ENCODE peak calls at places on chromosomes 2 and 18, in nine cellular contexts. Z is transverse colon, Y is spleen, I is upper lobe of left lung, E is K562, X is prostate gland, R is HCT116, C is GM12878, V is breast epithelium. M is an unnamed sample.

GRCh38 chr2:236545814-236546480 is 23.7 kb upstream of the ACKR3 start:
- DNase-seq in Z (no peak), Y (no peak), I (no peak), E (no peak), X (no peak), R (no peak), C (peak; percentile 89), V (no peak), M (no peak)

GRCh38 chr18:65725421-65726050 is 25.3 kb upstream of the CDH7 start:
- DNase-seq in Z (peak; percentile 33), Y (no peak), I (no peak), E (peak; percentile 3), X (peak; percentile 42), R (no peak), C (no peak), V (no peak), M (no peak)

GRCh38 chr18:28728891-28729290 is 552.0 kb upstream of the CDH2 start:
- DNase-seq in Z (no peak), Y (no peak), I (no peak), E (no peak), X (no peak), R (no peak), C (no peak), V (no peak), M (no peak)

GRCh38 chr2:219269362-219270054 is 9.7 kb upstream of the DNAJB2 start:
- DNase-seq in Z (peak; percentile 76), Y (peak; percentile 77), I (no peak), E (no peak), X (no peak), R (no peak), C (no peak), V (no peak), M (no peak)

GRCh38 chr2:157789933-157790511 is 86.1 kb downstream of the ACVR1 start:
- DNase-seq in Z (peak; percentile 70), Y (no peak), I (no peak), E (no peak), X (peak; percentile 74), R (no peak), C (no peak), V (peak; percentile 51), M (no peak)

GRCh38 chr2:179449010-179449409 is 184.4 kb upstream of the SESTD1 start:
- DNase-seq in Z (no peak), Y (no peak), I (no peak), E (no peak), X (no peak), R (no peak), C (no peak), V (no peak), M (no peak)

GRCh38 chr2:68167186-68167585 is 9.5 kb downstream of the PNO1 start:
- DNase-seq in Z (no peak), Y (no peak), I (no peak), E (no peak), X (no peak), R (no peak), C (no peak), V (no peak), M (no peak)

GRCh38 chr2:82985572-82986197 is 1473.4 kb downstream of the SUCLG1 start:
- DNase-seq in Z (no peak), Y (no peak), I (peak; percentile 73), E (no peak), X (no peak), R (no peak), C (no peak), V (no peak), M (no peak)

GRCh38 chr2:155643056-155643775 is 689.3 kb downstream of the NR4A2 start:
- DNase-seq in Z (no peak), Y (no peak), I (no peak), E (no peak), X (no peak), R (no peak), C (no peak), V (no peak), M (no peak)

GRCh38 chr2:220076734-220077133 is 449.3 kb downstream of the SLC4A3 start:
- DNase-seq in Z (no peak), Y (no peak), I (no peak), E (no peak), X (peak; percentile 10), R (no peak), C (no peak), V (no peak), M (no peak)

GRCh38 chr2:67234443-67234842 is 162.7 kb upstream of the ETAA1 start:
- DNase-seq in Z (no peak), Y (no peak), I (no peak), E (no peak), X (no peak), R (no peak), C (no peak), V (no peak), M (no peak)

GRCh38 chr2:122519366-122519765 is 763.9 kb downstream of the TSN start:
- DNase-seq in Z (no peak), Y (no peak), I (no peak), E (no peak), X (no peak), R (no peak), C (no peak), V (no peak), M (no peak)

GRCh38 chr2:177078416-177078815 is 134.2 kb upstream of the HNRNPA3 start:
- DNase-seq in Z (peak; percentile 76), Y (no peak), I (no peak), E (no peak), X (no peak), R (no peak), C (no peak), V (no peak), M (no peak)

GRCh38 chr18:68244786-68245185 is 470.1 kb downstream of the TMX3 start:
- DNase-seq in Z (no peak), Y (no peak), I (no peak), E (no peak), X (no peak), R (no peak), C (no peak), V (no peak), M (no peak)

GRCh38 chr2:383173-383572 is 95.3 kb upstream of the ALKAL2 start:
- DNase-seq in Z (no peak), Y (no peak), I (no peak), E (no peak), X (peak; percentile 16), R (no peak), C (no peak), V (no peak), M (peak; percentile 88)

GRCh38 chr2:11152591-11152990 is 2.7 kb upstream of the SLC66A3 start:
- DNase-seq in Z (no peak), Y (peak; percentile 74), I (no peak), E (no peak), X (no peak), R (no peak), C (no peak), V (no peak), M (no peak)

GRCh38 chr2:187544371-187545080 is 9.7 kb downstream of the TFPI start:
- DNase-seq in Z (no peak), Y (no peak), I (peak; percentile 41), E (no peak), X (no peak), R (peak; percentile 59), C (no peak), V (no peak), M (no peak)

GRCh38 chr2:191299009-191299408 is 53.8 kb downstream of the MYO1B start:
- DNase-seq in Z (no peak), Y (no peak), I (no peak), E (no peak), X (no peak), R (no peak), C (no peak), V (no peak), M (no peak)
- TF ChIP-seq CTCF in Z (no peak), Y (no peak), I (no peak), E (no peak), X (no peak), R (peak; percentile 26), C (no peak), V (no peak), M (no peak)

DNA sequence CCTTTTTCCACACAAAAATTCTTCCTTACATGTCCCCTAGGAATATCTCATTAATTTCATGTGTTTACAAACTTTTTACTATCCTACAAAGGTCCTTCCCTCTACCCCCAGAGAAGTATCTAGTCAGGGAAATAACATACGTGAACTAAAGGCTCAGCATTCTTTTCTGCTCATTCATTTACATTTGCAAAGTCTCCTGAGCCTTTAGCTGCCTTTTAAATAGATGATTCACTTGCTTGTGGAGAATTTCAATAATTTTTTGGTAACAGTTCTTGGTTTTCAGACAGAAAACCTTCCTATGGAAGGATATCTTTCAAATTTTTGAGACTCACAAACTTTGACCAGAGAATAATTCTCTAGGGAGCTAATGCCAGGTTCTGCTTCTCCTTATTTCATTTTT is 81.5 kb upstream of the RMDN2 start:
- DNase-seq in Z (no peak), Y (no peak), I (no peak), E (no peak), X (no peak), R (no peak), C (no peak), V (no peak), M (no peak)
- TF ChIP-seq POLR2AphosphoS5 in Z (no peak), Y (no peak), I (no peak), E (no peak), X (no peak), R (no peak), C (no peak), V (no peak), M (no peak)

DNA sequence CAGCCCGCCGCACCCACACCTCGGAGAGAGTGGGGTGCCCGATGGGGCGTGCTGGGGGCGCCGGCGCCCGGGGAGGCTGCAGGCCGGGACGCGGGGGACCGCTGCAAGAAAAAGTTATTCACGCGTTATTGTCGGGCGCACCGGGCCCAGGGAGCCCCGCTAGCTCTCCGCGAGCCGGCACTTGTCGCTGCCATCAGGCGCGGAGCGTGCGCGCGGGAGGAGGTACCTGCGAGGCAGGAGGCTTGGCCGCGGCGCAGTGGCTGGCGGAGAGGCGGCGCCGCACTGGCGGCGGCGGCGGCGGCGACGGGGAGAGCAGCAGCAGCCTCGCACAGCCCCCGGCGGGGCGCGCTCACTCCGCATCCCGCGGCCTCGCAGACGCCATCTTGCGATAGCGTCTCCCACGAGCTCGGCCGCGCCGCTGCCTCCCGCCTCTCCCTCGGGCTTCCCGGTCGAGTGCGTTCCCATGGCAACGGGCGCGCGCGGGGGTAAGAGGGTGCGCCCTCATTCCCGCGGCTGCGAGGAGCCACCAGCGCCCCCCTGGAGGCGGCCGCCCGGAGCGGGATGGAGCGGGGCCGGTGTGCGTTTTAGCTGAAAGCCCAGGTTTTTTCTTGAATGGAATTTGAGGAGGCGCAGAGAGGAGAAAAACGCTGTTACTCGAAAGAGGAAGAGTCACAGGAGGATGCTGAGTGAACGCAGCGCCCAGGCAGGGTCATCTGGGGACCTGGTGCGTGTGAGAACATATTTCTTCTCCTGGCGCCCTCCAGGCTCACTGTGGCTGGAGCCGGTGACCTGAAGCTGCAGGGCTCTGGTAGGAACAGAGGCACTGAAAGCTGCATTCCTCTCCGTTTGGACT is at the start of gene CHN1:
- DNase-seq in Z (peak; percentile 60), Y (peak; percentile 89), I (peak; percentile 95), E (peak; percentile 73), X (peak; percentile 19), R (no peak), C (no peak), V (no peak), M (no peak)
- TF ChIP-seq CTCF in Z (no peak), Y (no peak), I (no peak), E (no peak), X (no peak), R (no peak), C (no peak), V (no peak), M (peak; percentile 28)

GRCh38 chr2:74222300-74222650 is 23.9 kb downstream of the MTHFD2 start:
- DNase-seq in Z (no peak), Y (no peak), I (no peak), E (no peak), X (no peak), R (no peak), C (no peak), V (no peak), M (no peak)
- TF ChIP-seq POLR2AphosphoS5 in Z (no peak), Y (no peak), I (no peak), E (no peak), X (no peak), R (no peak), C (peak; percentile 44), V (no peak), M (no peak)

M was measured in esophagus muscularis mucosa.